ENCODE peak calls at places on chromosomes 2 and 18, in eight cellular contexts. Y is Jurkat, Clone E6-1; J is stimulated activated naive CD4-positive, alpha-beta T cell; V is stimulated activated CD4-positive, alpha-beta T cell treated with anti-CD3 and anti-CD28 coated beads, TNF-alpha, amount 100 ng/mL, for 1 hour; C is hepatic stellate cell; H is psoas muscle; Z is lower lobe of right lung; I is amniotic stem cell. K is an unnamed sample.

GRCh38 chr2:127675335-127676261 is at the start of gene LIMS2:
- DNase-seq in Y (no peak), J (no peak), V (no peak), C (peak), H (no peak), Z (peak), I (peak), K (no peak)

GRCh38 chr18:79664525-79665125 is 15.0 kb upstream of the CTDP1 start:
- DNase-seq in Y (no peak), J (no peak), V (no peak), C (peak), H (no peak), Z (no peak), I (no peak), K (no peak)

GRCh38 chr2:97688062-97688827 is 18.7 kb downstream of the C2orf92 start:
- DNase-seq in Y (no peak), J (no peak), V (no peak), C (no peak), H (no peak), Z (no peak), I (no peak), K (no peak)

GRCh38 chr2:50318147-50318546 is 713.8 kb downstream of the NRXN1 start:
- DNase-seq in Y (no peak), J (no peak), V (no peak), C (no peak), H (no peak), Z (no peak), I (no peak), K (no peak)

GRCh38 chr2:56729212-56729611 is 545.4 kb downstream of the CCDC85A start:
- DNase-seq in Y (no peak), J (no peak), V (no peak), C (no peak), H (no peak), Z (no peak), I (no peak), K (no peak)

GRCh38 chr2:48120759-48121242 is 214.5 kb upstream of the FBXO11 start:
- DNase-seq in Y (no peak), J (no peak), V (no peak), C (no peak), H (no peak), Z (no peak), I (no peak), K (no peak)

GRCh38 chr18:70452501-70452900 is 163.7 kb downstream of the SOCS6 start:
- DNase-seq in Y (no peak), J (no peak), V (no peak), C (no peak), H (no peak), Z (no peak), I (no peak), K (no peak)

GRCh38 chr2:149399934-149400615 is 69.7 kb downstream of the LYPD6 start:
- DNase-seq in Y (no peak), J (no peak), V (no peak), C (no peak), H (no peak), Z (no peak), I (no peak), K (no peak)

GRCh38 chr2:170144758-170145157 is 33.2 kb upstream of the MYO3B start:
- DNase-seq in Y (no peak), J (no peak), V (no peak), C (no peak), H (no peak), Z (no peak), I (no peak), K (no peak)

GRCh38 chr18:59268722-59269562 is 4.3 kb downstream of the RAX start:
- DNase-seq in Y (no peak), J (no peak), V (no peak), C (peak), H (no peak), Z (peak), I (no peak), K (no peak)

GRCh38 chr18:10453885-10454772 is at the start of gene APCDD1:
- DNase-seq in Y (no peak), J (no peak), V (no peak), C (no peak), H (peak), Z (peak), I (no peak), K (no peak)

GRCh38 chr2:130165293-130166016 is 15.9 kb downstream of the SMPD4 start:
- DNase-seq in Y (no peak), J (no peak), V (no peak), C (no peak), H (no peak), Z (no peak), I (no peak), K (no peak)

GRCh38 chr18:69484699-69485396 is 84.2 kb downstream of the DOK6 start:
- DNase-seq in Y (no peak), J (no peak), V (no peak), C (no peak), H (no peak), Z (no peak), I (no peak), K (no peak)

GRCh38 chr2:66573866-66574265 is 138.9 kb downstream of the MEIS1 start:
- DNase-seq in Y (no peak), J (no peak), V (no peak), C (no peak), H (no peak), Z (no peak), I (no peak), K (no peak)

GRCh38 chr18:7523772-7524171 is 43.3 kb upstream of the PTPRM start:
- DNase-seq in Y (no peak), J (no peak), V (no peak), C (no peak), H (no peak), Z (no peak), I (no peak), K (no peak)

GRCh38 chr2:70807102-70807827 is 13.1 kb downstream of the CLEC4F start:
- DNase-seq in Y (no peak), J (no peak), V (no peak), C (no peak), H (no peak), Z (no peak), I (no peak), K (no peak)

GRCh38 chr2:49687873-49688272 is 533.6 kb upstream of the FSHR start:
- DNase-seq in Y (no peak), J (no peak), V (no peak), C (no peak), H (no peak), Z (no peak), I (no peak), K (no peak)

GRCh38 chr18:35466334-35466733 is 31.4 kb downstream of the INO80C start:
- DNase-seq in Y (no peak), J (no peak), V (no peak), C (no peak), H (no peak), Z (no peak), I (no peak), K (no peak)

GRCh38 chr2:174339971-174340399 is 5.2 kb downstream of the SP9 start:
- DNase-seq in Y (no peak), J (no peak), V (no peak), C (no peak), H (no peak), Z (no peak), I (no peak), K (no peak)

GRCh38 chr18:8860845-8861642 is 155.7 kb downstream of the MTCL1 start:
- DNase-seq in Y (no peak), J (no peak), V (no peak), C (no peak), H (no peak), Z (no peak), I (no peak), K (no peak)

GRCh38 chr2:24930768-24931167 is 10.7 kb upstream of the ADCY3 start:
- DNase-seq in Y (no peak), J (no peak), V (no peak), C (peak), H (no peak), Z (no peak), I (no peak), K (no peak)

GRCh38 chr2:27021253-27021801 is 11.4 kb upstream of the TMEM214 start:
- DNase-seq in Y (no peak), J (no peak), V (no peak), C (no peak), H (no peak), Z (no peak), I (no peak), K (no peak)

GRCh38 chr2:217901826-217902225 is 101.0 kb downstream of the TNS1 start:
- DNase-seq in Y (no peak), J (no peak), V (no peak), C (peak), H (peak), Z (no peak), I (no peak), K (no peak)

GRCh38 chr2:31967790-31968189 is 43.0 kb downstream of the MEMO1 start:
- DNase-seq in Y (no peak), J (no peak), V (no peak), C (no peak), H (no peak), Z (no peak), I (no peak), K (no peak)

GRCh38 chr2:203446780-203447179 is 88.3 kb downstream of the RAPH1 start:
- DNase-seq in Y (no peak), J (no peak), V (no peak), C (no peak), H (no peak), Z (no peak), I (no peak), K (no peak)

GRCh38 chr18:62944454-62944853 is 229.1 kb downstream of the PHLPP1 start:
- DNase-seq in Y (no peak), J (no peak), V (no peak), C (no peak), H (no peak), Z (no peak), I (no peak), K (no peak)

GRCh38 chr2:39730685-39731302 is 48.3 kb downstream of the THUMPD2 start:
- DNase-seq in Y (no peak), J (no peak), V (no peak), C (peak), H (no peak), Z (no peak), I (no peak), K (no peak)

K was measured in activated CD4-positive, CD25-positive, alpha-beta regulatory T cell.